ENCODE peak calls at places on chromosomes 3 and 15, in seven cellular contexts. R is HL-60; Z is activated naive CD8-positive, alpha-beta T cell treated with anti-CD3 and anti-CD28 coated beads for 36 hours; Q is T1000; A is Kasumi-1; S is fibroblast of mammary gland; Y is NCI-H1092. G is an unnamed sample.

GRCh38 chr15:29081781-29082180 is 187.8 kb downstream of the NSMCE3 start:
- DNase-seq in R (no peak), Z (no peak), Q (no peak), A (no peak), S (no peak), Y (no peak), G (no peak)

GRCh38 chr15:99969261-99969960 is 236.2 kb upstream of the LYSMD4 start:
- DNase-seq in R (no peak), Z (no peak), Q (no peak), A (no peak), S (no peak), Y (no peak), G (no peak)

GRCh38 chr3:188854395-188855149 is 317.2 kb upstream of the TPRG1 start:
- DNase-seq in R (no peak), Z (no peak), Q (no peak), A (no peak), S (peak; percentile 92), Y (no peak), G (no peak)

GRCh38 chr3:26438325-26438940 is 184.1 kb upstream of the LRRC3B start:
- DNase-seq in R (no peak), Z (no peak), Q (no peak), A (no peak), S (no peak), Y (no peak), G (no peak)

GRCh38 chr3:4332574-4332973 is 29.4 kb downstream of the SETMAR start:
- DNase-seq in R (no peak), Z (no peak), Q (no peak), A (no peak), S (no peak), Y (no peak), G (no peak)

GRCh38 chr3:180280601-180281000 is 243.9 kb upstream of the PEX5L start:
- DNase-seq in R (no peak), Z (no peak), Q (no peak), A (no peak), S (peak; percentile 80), Y (no peak), G (no peak)

GRCh38 chr3:149566296-149566945 is 91.4 kb downstream of the WWTR1 start:
- DNase-seq in R (no peak), Z (no peak), Q (no peak), A (no peak), S (peak; percentile 71), Y (no peak), G (no peak)

GRCh38 chr3:31880020-31880419 is 101.0 kb downstream of the OSBPL10 start:
- DNase-seq in R (peak; percentile 80), Z (no peak), Q (no peak), A (no peak), S (peak; percentile 24), Y (no peak), G (no peak)

GRCh38 chr3:180421221-180421620 is 180.7 kb upstream of the TTC14 start:
- DNase-seq in R (peak; percentile 52), Z (no peak), Q (no peak), A (peak; percentile 87), S (peak; percentile 49), Y (no peak), G (no peak)

GRCh38 chr3:141553055-141553454 is 66.2 kb downstream of the RASA2 start:
- DNase-seq in R (peak; percentile 60), Z (no peak), Q (no peak), A (no peak), S (no peak), Y (no peak), G (no peak)

GRCh38 chr3:17070560-17070959 is 185.8 kb downstream of the PLCL2 start:
- DNase-seq in R (no peak), Z (no peak), Q (peak; percentile 11), A (no peak), S (peak; percentile 55), Y (peak; percentile 83), G (peak; percentile 33)

GRCh38 chr3:30894521-30895289 is at the start of gene GADL1:
- DNase-seq in R (peak; percentile 2), Z (peak; percentile 36), Q (no peak), A (peak; percentile 13), S (peak; percentile 10), Y (peak; percentile 33), G (no peak)

GRCh38 chr3:108008931-108009635 is 81.7 kb downstream of the CD47 start:
- DNase-seq in R (no peak), Z (no peak), Q (peak; percentile 63), A (no peak), S (peak; percentile 55), Y (no peak), G (no peak)

GRCh38 chr15:60093273-60094067 is 89.4 kb downstream of the FOXB1 start:
- DNase-seq in R (no peak), Z (no peak), Q (no peak), A (no peak), S (no peak), Y (no peak), G (no peak)

GRCh38 chr3:32176989-32177701 is 61.3 kb upstream of the CMTM8 start:
- DNase-seq in R (peak; percentile 67), Z (peak; percentile 43), Q (peak; percentile 60), A (peak; percentile 72), S (peak; percentile 74), Y (no peak), G (peak; percentile 57)

GRCh38 chr3:104990758-104991157 is 376.0 kb upstream of the ALCAM start:
- DNase-seq in R (no peak), Z (no peak), Q (no peak), A (no peak), S (no peak), Y (no peak), G (no peak)

GRCh38 chr3:149611149-149611548 is 46.7 kb downstream of the WWTR1 start:
- DNase-seq in R (no peak), Z (no peak), Q (no peak), A (no peak), S (no peak), Y (no peak), G (no peak)

GRCh38 chr15:56327721-56328502 is 37.3 kb upstream of the TEX9 start:
- DNase-seq in R (peak; percentile 94), Z (no peak), Q (no peak), A (no peak), S (no peak), Y (no peak), G (no peak)

GRCh38 chr15:40511472-40512133 is 40.8 kb downstream of the CHST14 start:
- DNase-seq in R (peak; percentile 7), Z (peak; percentile 47), Q (no peak), A (no peak), S (peak; percentile 35), Y (no peak), G (no peak)

GRCh38 chr15:91921188-91921820 is 67.8 kb downstream of the SLCO3A1 start:
- DNase-seq in R (peak; percentile 9), Z (no peak), Q (no peak), A (no peak), S (peak; percentile 24), Y (no peak), G (no peak)

G was measured in NCI-H1694.